ENCODE peak calls at places on chromosome 12, in nine cellular contexts. L is left lung; F is PC-9; Y is upper lobe of right lung; G is HepG2; H is breast epithelium; A is heart right ventricle; R is stomach; J is CD8-positive, alpha-beta T cell. O is an unnamed sample.

GRCh38 chr12:79451365-79451764 is 239.4 kb downstream of the PAWR start:
- DNase-seq in L (no peak), F (no peak), Y (no peak), G (no peak), H (no peak), A (no peak), R (no peak), J (no peak), O (no peak)

GRCh38 chr12:14577344-14577743 is 9.7 kb upstream of the PLBD1 start:
- DNase-seq in L (no peak), F (no peak), Y (no peak), G (no peak), H (no peak), A (no peak), R (no peak), J (no peak), O (peak; percentile 36)

GRCh38 chr12:252634-253033 is 10.0 kb downstream of the SLC6A13 start:
- DNase-seq in L (no peak), F (no peak), Y (no peak), G (peak; percentile 18), H (no peak), A (no peak), R (no peak), J (no peak), O (no peak)

GRCh38 chr12:80763874-80764273 is 47.2 kb downstream of the MYF5 start:
- DNase-seq in L (no peak), F (peak; percentile 40), Y (no peak), G (peak; percentile 52), H (no peak), A (no peak), R (no peak), J (no peak), O (no peak)

GRCh38 chr12:42440608-42441007 is 114.6 kb downstream of the PPHLN1 start:
- DNase-seq in L (no peak), F (no peak), Y (no peak), G (no peak), H (no peak), A (no peak), R (no peak), J (no peak), O (no peak)

GRCh38 chr12:106760184-106760531 is 14.3 kb upstream of the RIC8B start:
- DNase-seq in L (no peak), F (no peak), Y (no peak), G (no peak), H (no peak), A (no peak), R (no peak), J (no peak), O (no peak)

GRCh38 chr12:123389560-123390351 is 5.8 kb downstream of the KMT5A start:
- DNase-seq in L (peak; percentile 91), F (peak; percentile 53), Y (peak; percentile 88), G (peak; percentile 45), H (no peak), A (peak; percentile 56), R (peak; percentile 67), J (peak; percentile 60), O (peak; percentile 27)

GRCh38 chr12:57525615-57526383 is 3.2 kb downstream of the MBD6 start:
- DNase-seq in L (no peak), F (no peak), Y (no peak), G (no peak), H (no peak), A (no peak), R (no peak), J (no peak), O (no peak)

GRCh38 chr12:80200414-80200813 is 101.1 kb downstream of the OTOGL start:
- DNase-seq in L (no peak), F (no peak), Y (no peak), G (no peak), H (no peak), A (no peak), R (no peak), J (no peak), O (no peak)

GRCh38 chr12:790608-791007 is 38.2 kb downstream of the WNK1 start:
- DNase-seq in L (no peak), F (peak; percentile 17), Y (no peak), G (no peak), H (no peak), A (no peak), R (no peak), J (no peak), O (no peak)

GRCh38 chr12:46260913-46261476 is 7.8 kb downstream of the SLC38A1 start:
- DNase-seq in L (no peak), F (peak; percentile 95), Y (no peak), G (no peak), H (peak; percentile 63), A (no peak), R (no peak), J (no peak), O (peak; percentile 76)

GRCh38 chr12:124188059-124188458 is 106.8 kb upstream of the RFLNA start:
- DNase-seq in L (no peak), F (no peak), Y (no peak), G (no peak), H (no peak), A (no peak), R (no peak), J (no peak), O (no peak)

GRCh38 chr12:70154087-70154486 is 89.1 kb upstream of the CNOT2 start:
- DNase-seq in L (no peak), F (peak; percentile 39), Y (no peak), G (no peak), H (no peak), A (no peak), R (no peak), J (no peak), O (no peak)

GRCh38 chr12:130832561-130833209 is 6.4 kb downstream of the STX2 start:
- DNase-seq in L (no peak), F (no peak), Y (no peak), G (no peak), H (no peak), A (no peak), R (no peak), J (no peak), O (peak; percentile 34)

DNA sequence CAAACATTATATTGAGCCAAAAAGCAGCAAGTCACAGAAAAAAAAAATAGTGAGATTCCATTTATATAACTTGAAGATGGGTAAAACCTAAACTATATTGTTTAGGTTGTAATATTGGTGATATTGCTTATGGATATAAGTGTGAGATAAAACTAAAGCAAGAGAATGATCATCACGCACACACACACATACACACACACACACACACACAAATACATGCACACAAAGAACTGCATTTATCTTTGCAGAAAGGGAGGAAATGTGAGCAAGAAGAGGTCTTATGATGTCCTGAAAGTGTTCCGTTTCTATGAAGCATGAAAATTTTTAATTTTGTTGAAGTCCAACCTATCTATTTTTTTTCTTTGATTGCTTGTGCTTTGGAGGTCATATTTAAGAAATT is 16.4 kb upstream of the AMN1 start:
- DNase-seq in L (no peak), F (no peak), Y (no peak), G (no peak), H (no peak), A (no peak), R (no peak), J (no peak), O (no peak)
- H3K27ac ChIP-seq in L (peak overlapping the region; percentile 90), F (no peak overlapping the region), Y (no peak overlapping the region), G (no peak overlapping the region), H (no peak overlapping the region), A (no peak overlapping the region), R (peak overlapping the region; percentile 81), J (no peak overlapping the region), O (no peak overlapping the region)

GRCh38 chr12:117031843-117032592 is 67.2 kb downstream of the TESC start:
- DNase-seq in L (no peak), F (no peak), Y (no peak), G (no peak), H (no peak), A (no peak), R (peak; percentile 29), J (no peak), O (no peak)
- TF ChIP-seq CTCF in L (no peak), F (no peak), Y (no peak), G (no peak), H (no peak), A (no peak), R (no peak), J (no peak), O (no peak)

DNA sequence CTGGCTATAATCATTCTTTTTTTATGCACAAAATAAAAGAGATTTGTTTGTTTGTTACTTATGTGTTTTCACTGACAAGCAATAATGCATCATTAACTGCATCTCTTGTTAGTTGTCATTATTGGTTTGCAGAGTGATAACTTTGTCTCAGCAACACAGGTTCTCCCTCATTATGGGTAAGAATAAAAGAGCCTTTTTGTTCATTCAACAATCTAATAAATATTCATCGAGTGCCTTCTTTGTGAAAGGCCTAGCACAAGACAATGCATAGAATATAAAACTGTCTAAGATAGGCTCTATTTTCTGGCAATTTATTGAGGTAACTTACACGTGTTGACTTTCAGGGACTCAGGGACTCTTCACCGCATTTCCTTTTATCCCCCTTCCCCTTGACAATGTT is 95.5 kb upstream of the KRR1 start:
- DNase-seq in L (no peak), F (no peak), Y (no peak), G (no peak), H (no peak), A (no peak), R (no peak), J (no peak), O (no peak)
- H3K27ac ChIP-seq in L (no peak overlapping the region), F (no peak overlapping the region), Y (no peak overlapping the region), G (no peak overlapping the region), H (no peak overlapping the region), A (no peak overlapping the region), R (no peak overlapping the region), J (no peak overlapping the region), O (no peak overlapping the region)

GRCh38 chr12:49366652-49367380 is 446 bp upstream of the SPATS2 start:
- DNase-seq in L (peak; percentile 98), F (peak; percentile 81), Y (peak; percentile 94), G (peak; percentile 88), H (peak; percentile 79), A (peak; percentile 91), R (peak; percentile 91), J (peak; percentile 87), O (peak; percentile 74)

GRCh38 chr12:49370539-49370938 is 3.3 kb downstream of the SPATS2 start:
- DNase-seq in L (no peak), F (no peak), Y (no peak), G (no peak), H (no peak), A (no peak), R (no peak), J (no peak), O (no peak)

GRCh38 chr12:49367381-49368239 is at the start of gene SPATS2:
- DNase-seq in L (no peak), F (no peak), Y (peak; percentile 97), G (no peak), H (peak; percentile 90), A (peak; percentile 96), R (no peak), J (no peak), O (peak; percentile 19)

GRCh38 chr12:49368240-49368600 is 958 bp downstream of the SPATS2 start:
- DNase-seq in L (no peak), F (no peak), Y (no peak), G (no peak), H (no peak), A (no peak), R (no peak), J (no peak), O (no peak)

DNA sequence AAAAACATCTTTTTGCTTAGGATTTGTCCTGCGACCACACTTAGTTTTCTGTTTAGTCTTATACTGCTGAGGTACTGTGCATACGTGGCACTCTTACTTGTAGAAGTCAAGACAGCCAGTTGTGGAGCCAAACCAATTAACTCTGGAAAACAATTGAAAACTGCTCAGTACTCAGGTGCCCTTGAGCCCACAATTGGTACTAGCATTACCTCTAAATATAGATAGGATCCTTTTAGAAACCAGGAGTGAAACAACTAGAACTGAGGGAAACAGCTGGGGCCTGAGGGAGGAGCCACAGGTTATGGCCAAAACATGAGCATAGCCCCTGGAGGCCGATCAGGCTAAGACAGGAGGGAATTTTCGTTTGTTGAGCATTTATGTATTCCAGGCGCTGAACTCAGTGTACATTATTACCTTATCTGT is 2.5 kb downstream of the SPATS2 start:
- DNase-seq in L (no peak), F (no peak), Y (no peak), G (peak; percentile 41), H (no peak), A (no peak), R (peak; percentile 43), J (no peak), O (no peak)
- TF ChIP-seq CTCF in L (peak; percentile 30), F (no peak), Y (peak; percentile 43), G (peak; percentile 18), H (peak; percentile 11), A (peak; percentile 32), R (no peak), J (no peak), O (peak; percentile 61)